ENCODE peak calls at places on chromosomes 12 and 14, in six cellular contexts. One of them, this sample, is unnamed.

GRCh38 chr14:105911006-105911847 is 384.8 kb downstream of the TMEM121 start:
- DNase-seq in left ventricle myocardium inferior: no peak
- DNase-seq in choroid plexus epithelial cell: no peak
- DNase-seq in cardiac fibroblast: no peak
- DNase-seq in GM23338: no peak
- DNase-seq in lung: no peak
- DNase-seq in this sample: no peak

GRCh38 chr12:62250671-62251608 is 9.3 kb upstream of the USP15 start:
- DNase-seq in GM23338: no peak
- DNase-seq in cardiac fibroblast: peak; percentile 61
- DNase-seq in choroid plexus epithelial cell: peak; percentile 59
- DNase-seq in lung: no peak
- DNase-seq in left ventricle myocardium inferior: no peak
- DNase-seq in this sample: peak; percentile 31

GRCh38 chr14:93239869-93240677 is 33.0 kb downstream of the UBR7 start:
- DNase-seq in choroid plexus epithelial cell: peak; percentile 80
- DNase-seq in cardiac fibroblast: peak; percentile 77
- DNase-seq in lung: no peak
- DNase-seq in GM23338: no peak
- DNase-seq in left ventricle myocardium inferior: no peak
- DNase-seq in this sample: peak; percentile 35

GRCh38 chr12:6608592-6609311 is 1.6 kb upstream of the CHD4 start:
- DNase-seq in left ventricle myocardium inferior: peak; percentile 25
- DNase-seq in cardiac fibroblast: peak; percentile 37
- DNase-seq in lung: no peak
- DNase-seq in GM23338: peak; percentile 47
- DNase-seq in choroid plexus epithelial cell: no peak
- DNase-seq in this sample: no peak

GRCh38 chr12:2248087-2248900 is 195.5 kb downstream of the CACNA1C start:
- DNase-seq in lung: no peak
- DNase-seq in GM23338: no peak
- DNase-seq in choroid plexus epithelial cell: peak; percentile 61
- DNase-seq in cardiac fibroblast: peak; percentile 25
- DNase-seq in left ventricle myocardium inferior: no peak
- DNase-seq in this sample: no peak

GRCh38 chr14:100670017-100670974 is 56.4 kb upstream of the DLK1 start:
- DNase-seq in lung: no peak
- DNase-seq in cardiac fibroblast: no peak
- DNase-seq in left ventricle myocardium inferior: no peak
- DNase-seq in GM23338: no peak
- DNase-seq in choroid plexus epithelial cell: no peak
- DNase-seq in this sample: no peak

GRCh38 chr14:28656704-28657255 is 109.8 kb upstream of the FOXG1 start:
- DNase-seq in choroid plexus epithelial cell: no peak
- DNase-seq in left ventricle myocardium inferior: no peak
- DNase-seq in cardiac fibroblast: no peak
- DNase-seq in lung: no peak
- DNase-seq in GM23338: no peak
- DNase-seq in this sample: no peak

GRCh38 chr12:46218509-46219095 is 50.2 kb downstream of the SLC38A1 start:
- DNase-seq in cardiac fibroblast: no peak
- DNase-seq in choroid plexus epithelial cell: no peak
- DNase-seq in left ventricle myocardium inferior: no peak
- DNase-seq in GM23338: no peak
- DNase-seq in lung: no peak
- DNase-seq in this sample: no peak

GRCh38 chr12:123801573-123802178 is 39.6 kb downstream of the DNAH10 start:
- DNase-seq in lung: no peak
- DNase-seq in left ventricle myocardium inferior: no peak
- DNase-seq in choroid plexus epithelial cell: peak; percentile 61
- DNase-seq in cardiac fibroblast: peak; percentile 49
- DNase-seq in GM23338: peak; percentile 34
- DNase-seq in this sample: no peak

GRCh38 chr12:1932264-1932777 is 13.9 kb upstream of the CACNA2D4 start:
- DNase-seq in GM23338: no peak
- DNase-seq in left ventricle myocardium inferior: peak; percentile 75
- DNase-seq in lung: no peak
- DNase-seq in cardiac fibroblast: no peak
- DNase-seq in choroid plexus epithelial cell: peak; percentile 30
- DNase-seq in this sample: no peak

DNA sequence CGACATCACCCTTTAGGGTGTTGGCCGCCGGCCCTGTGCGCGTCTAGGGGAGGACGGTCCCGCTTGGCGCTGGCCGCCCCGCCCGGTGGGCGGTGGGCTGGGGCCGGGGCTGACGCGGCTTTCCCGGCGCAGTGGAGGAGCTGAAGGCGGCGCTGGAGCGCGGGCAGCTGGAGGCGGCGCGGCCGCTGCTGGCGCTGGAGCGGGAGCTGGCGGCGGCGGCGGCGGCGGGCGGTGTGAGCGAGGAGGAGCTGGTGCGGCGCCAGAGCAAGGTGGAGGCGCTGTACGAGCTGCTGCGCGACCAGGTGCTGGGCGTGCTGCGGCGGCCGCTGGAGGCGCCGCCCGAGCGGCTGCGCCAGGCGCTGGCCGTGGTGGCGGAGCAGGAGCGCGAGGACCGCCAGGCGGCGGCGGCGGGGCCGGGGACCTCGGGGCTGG is 3.6 kb downstream of the TNFAIP2 start:
- DNase-seq in lung: peak; percentile 55
- DNase-seq in choroid plexus epithelial cell: no peak
- DNase-seq in GM23338: peak; percentile 91
- DNase-seq in left ventricle myocardium inferior: peak; percentile 60
- DNase-seq in cardiac fibroblast: no peak
- DNase-seq in this sample: no peak
- TF ChIP-seq CTCF in lung: no peak
- TF ChIP-seq CTCF in choroid plexus epithelial cell: no peak
- TF ChIP-seq CTCF in GM23338: no peak
- TF ChIP-seq CTCF in left ventricle myocardium inferior: peak; percentile 36
- TF ChIP-seq CTCF in cardiac fibroblast: no peak
- TF ChIP-seq CTCF in this sample: no peak

GRCh38 chr12:32680787-32681186 is 1.7 kb downstream of the DNM1L start:
- DNase-seq in cardiac fibroblast: no peak
- DNase-seq in choroid plexus epithelial cell: no peak
- DNase-seq in left ventricle myocardium inferior: no peak
- DNase-seq in GM23338: no peak
- DNase-seq in lung: no peak
- DNase-seq in this sample: no peak
- H3K4me3 ChIP-seq in cardiac fibroblast: no peak overlapping the region
- H3K4me3 ChIP-seq in choroid plexus epithelial cell: peak overlapping the region; percentile 91
- H3K4me3 ChIP-seq in left ventricle myocardium inferior: peak overlapping the region; percentile 90
- H3K4me3 ChIP-seq in GM23338: peak overlapping the region; percentile 95
- H3K4me3 ChIP-seq in lung: no peak overlapping the region
- H3K4me3 ChIP-seq in this sample: peak overlapping the region; percentile 98

DNA sequence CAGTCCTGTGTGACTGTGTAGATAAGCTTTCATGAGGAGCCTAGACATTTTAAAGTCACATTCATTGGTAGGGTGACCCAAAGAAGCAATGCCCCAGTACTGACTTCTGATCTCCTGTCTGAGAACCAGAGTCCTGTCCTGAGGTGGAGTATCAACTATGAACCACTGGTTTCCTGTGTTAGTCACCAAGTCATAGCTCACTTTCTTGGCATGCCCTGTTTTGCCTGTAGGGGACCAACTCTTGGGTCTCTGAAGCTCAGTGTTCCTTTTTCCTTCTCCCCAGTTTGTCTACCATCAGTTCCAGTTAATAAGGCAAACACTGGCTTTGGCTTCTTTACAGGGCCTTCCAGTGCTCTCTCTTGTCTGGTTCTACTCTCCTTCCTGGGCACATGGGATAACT is 97.4 kb downstream of the C12orf75 start:
- DNase-seq in lung: no peak
- DNase-seq in left ventricle myocardium inferior: no peak
- DNase-seq in cardiac fibroblast: peak; percentile 80
- DNase-seq in choroid plexus epithelial cell: peak; percentile 38
- DNase-seq in GM23338: no peak
- DNase-seq in this sample: no peak
- TF ChIP-seq CTCF in lung: no peak
- TF ChIP-seq CTCF in left ventricle myocardium inferior: no peak
- TF ChIP-seq CTCF in cardiac fibroblast: peak; percentile 60
- TF ChIP-seq CTCF in choroid plexus epithelial cell: peak; percentile 35
- TF ChIP-seq CTCF in GM23338: peak; percentile 13
- TF ChIP-seq CTCF in this sample: peak; percentile 30

GRCh38 chr12:4540170-4540569 is 1.5 kb downstream of the RAD51AP1 start:
- DNase-seq in lung: no peak
- DNase-seq in GM23338: no peak
- DNase-seq in left ventricle myocardium inferior: no peak
- DNase-seq in choroid plexus epithelial cell: no peak
- DNase-seq in cardiac fibroblast: no peak
- DNase-seq in this sample: no peak
- H3K4me3 ChIP-seq in lung: no peak overlapping the region
- H3K4me3 ChIP-seq in GM23338: peak overlapping the region; percentile 72
- H3K4me3 ChIP-seq in left ventricle myocardium inferior: no peak overlapping the region
- H3K4me3 ChIP-seq in choroid plexus epithelial cell: no peak overlapping the region
- H3K4me3 ChIP-seq in cardiac fibroblast: no peak overlapping the region
- H3K4me3 ChIP-seq in this sample: no peak overlapping the region

GRCh38 chr12:41254546-41254945 is 66.4 kb downstream of the PDZRN4 start:
- DNase-seq in GM23338: no peak
- DNase-seq in left ventricle myocardium inferior: no peak
- DNase-seq in lung: no peak
- DNase-seq in cardiac fibroblast: no peak
- DNase-seq in choroid plexus epithelial cell: no peak
- DNase-seq in this sample: no peak
- TF ChIP-seq CTCF in GM23338: no peak
- TF ChIP-seq CTCF in left ventricle myocardium inferior: no peak
- TF ChIP-seq CTCF in lung: no peak
- TF ChIP-seq CTCF in cardiac fibroblast: no peak
- TF ChIP-seq CTCF in choroid plexus epithelial cell: no peak
- TF ChIP-seq CTCF in this sample: no peak

GRCh38 chr12:59636945-59637656 is 41.3 kb downstream of the SLC16A7 start:
- DNase-seq in cardiac fibroblast: no peak
- DNase-seq in lung: no peak
- DNase-seq in choroid plexus epithelial cell: no peak
- DNase-seq in GM23338: no peak
- DNase-seq in left ventricle myocardium inferior: no peak
- DNase-seq in this sample: no peak

GRCh38 chr12:59643576-59643975 is 47.7 kb downstream of the SLC16A7 start:
- DNase-seq in GM23338: no peak
- DNase-seq in left ventricle myocardium inferior: no peak
- DNase-seq in lung: no peak
- DNase-seq in choroid plexus epithelial cell: no peak
- DNase-seq in cardiac fibroblast: no peak
- DNase-seq in this sample: no peak

GRCh38 chr12:59632408-59632807 is 36.6 kb downstream of the SLC16A7 start:
- DNase-seq in choroid plexus epithelial cell: no peak
- DNase-seq in left ventricle myocardium inferior: no peak
- DNase-seq in GM23338: no peak
- DNase-seq in cardiac fibroblast: no peak
- DNase-seq in lung: no peak
- DNase-seq in this sample: no peak

GRCh38 chr12:59634254-59634653 is 38.4 kb downstream of the SLC16A7 start:
- DNase-seq in left ventricle myocardium inferior: no peak
- DNase-seq in lung: no peak
- DNase-seq in cardiac fibroblast: no peak
- DNase-seq in choroid plexus epithelial cell: no peak
- DNase-seq in GM23338: no peak
- DNase-seq in this sample: no peak

GRCh38 chr12:59637657-59638150 is 41.9 kb downstream of the SLC16A7 start:
- DNase-seq in GM23338: no peak
- DNase-seq in cardiac fibroblast: no peak
- DNase-seq in left ventricle myocardium inferior: no peak
- DNase-seq in choroid plexus epithelial cell: no peak
- DNase-seq in lung: no peak
- DNase-seq in this sample: no peak
- H3K4me3 ChIP-seq in GM23338: no peak overlapping the region
- H3K4me3 ChIP-seq in cardiac fibroblast: no peak overlapping the region
- H3K4me3 ChIP-seq in left ventricle myocardium inferior: no peak overlapping the region
- H3K4me3 ChIP-seq in choroid plexus epithelial cell: no peak overlapping the region
- H3K4me3 ChIP-seq in lung: no peak overlapping the region
- H3K4me3 ChIP-seq in this sample: no peak overlapping the region

DNA sequence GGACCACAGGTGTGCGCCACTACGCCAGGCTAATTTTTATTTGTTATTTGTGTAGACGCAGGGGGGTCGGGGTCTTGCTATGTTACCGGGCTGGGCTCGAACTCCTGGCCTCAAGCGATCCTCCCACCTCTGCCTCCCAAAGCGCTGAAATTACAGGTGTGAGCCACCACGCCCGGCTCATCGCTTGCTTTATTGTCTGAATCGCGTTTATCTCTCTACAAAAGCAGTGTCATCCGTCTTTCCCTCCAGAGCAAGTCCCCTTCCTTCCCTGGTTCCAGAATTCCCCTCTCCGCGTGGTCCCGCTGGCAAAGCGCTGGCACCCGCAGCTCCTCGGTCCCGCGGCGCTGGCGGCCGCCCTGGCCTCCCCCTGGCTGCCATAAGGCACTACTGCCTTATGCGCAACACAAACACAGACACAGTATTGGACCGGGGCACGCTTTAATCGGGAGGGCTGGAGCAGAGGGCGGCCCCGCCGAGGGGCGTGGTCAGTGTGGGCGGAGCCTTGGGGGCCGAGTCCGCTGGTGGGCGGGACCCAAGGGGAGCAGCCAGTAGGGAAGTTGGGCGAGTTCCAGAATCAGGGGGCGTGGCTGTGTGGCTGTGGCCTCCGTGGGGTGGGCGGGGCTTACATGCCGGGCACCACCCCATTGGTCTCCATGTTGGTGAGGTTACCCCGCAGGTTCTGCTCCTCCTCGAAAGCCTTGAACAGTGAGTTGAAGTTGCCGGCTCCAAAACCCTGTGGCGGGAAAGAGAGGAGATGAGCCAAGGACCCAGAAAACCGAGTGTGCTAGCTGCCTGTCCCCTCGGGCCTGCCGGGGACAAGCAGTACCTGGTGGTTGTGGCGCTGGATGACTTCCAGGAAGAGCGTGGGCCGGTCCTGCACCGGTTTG is 19.3 kb downstream of the HPD start:
- DNase-seq in choroid plexus epithelial cell: peak; percentile 99
- DNase-seq in lung: peak; percentile 100
- DNase-seq in left ventricle myocardium inferior: peak; percentile 100
- DNase-seq in GM23338: peak; percentile 100
- DNase-seq in cardiac fibroblast: peak; percentile 98
- DNase-seq in this sample: peak; percentile 81
- TF ChIP-seq CTCF in choroid plexus epithelial cell: peak; percentile 42
- TF ChIP-seq CTCF in lung: peak; percentile 10
- TF ChIP-seq CTCF in left ventricle myocardium inferior: peak; percentile 68
- TF ChIP-seq CTCF in GM23338: peak; percentile 42
- TF ChIP-seq CTCF in cardiac fibroblast: peak; percentile 42
- TF ChIP-seq CTCF in this sample: peak; percentile 65

DNA sequence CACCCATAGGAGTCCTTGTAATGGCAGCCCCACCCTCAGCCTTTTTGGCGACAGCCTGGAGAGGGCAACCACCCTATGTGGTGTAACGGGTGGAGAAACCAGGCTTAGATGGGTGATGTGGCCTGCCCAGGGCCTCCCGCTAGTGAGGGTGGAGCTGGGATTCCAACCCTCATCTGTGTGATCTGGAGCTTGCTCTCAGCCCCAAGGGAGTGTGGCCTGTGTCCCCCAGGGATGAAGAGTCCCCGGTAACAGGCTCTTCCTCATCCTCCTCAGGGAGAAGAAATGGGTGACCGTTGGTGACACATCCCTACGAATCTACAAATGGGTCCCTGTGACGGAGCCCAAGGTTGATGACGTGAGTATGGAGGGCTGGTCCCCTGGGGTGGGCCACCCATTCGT is 8.7 kb downstream of the BCL7A start:
- DNase-seq in choroid plexus epithelial cell: no peak
- DNase-seq in GM23338: no peak
- DNase-seq in cardiac fibroblast: no peak
- DNase-seq in left ventricle myocardium inferior: no peak
- DNase-seq in lung: no peak
- DNase-seq in this sample: no peak
- H3K4me3 ChIP-seq in choroid plexus epithelial cell: no peak overlapping the region
- H3K4me3 ChIP-seq in GM23338: no peak overlapping the region
- H3K4me3 ChIP-seq in cardiac fibroblast: no peak overlapping the region
- H3K4me3 ChIP-seq in left ventricle myocardium inferior: peak overlapping the region; percentile 11
- H3K4me3 ChIP-seq in lung: no peak overlapping the region
- H3K4me3 ChIP-seq in this sample: no peak overlapping the region

This sample was measured in BJ.